ENCODE peak calls at places on chromosomes 16 and 17, in four cellular contexts. One of them, this sample, is unnamed.

GRCh38 chr17:82295472-82295814 is 21.9 kb upstream of the CSNK1D start:
- DNase-seq in transverse colon: no peak
- DNase-seq in natural killer cell treated with Interleukin-12 subunit alpha and Interleukin-12 subunit beta and Interleukin-15 and Interleukin-18, amount 100 ng/mL, for 72 hours: no peak
- DNase-seq in stimulated activated CD4-positive, alpha-beta T cell treated with anti-CD3 and anti-CD28 coated beads, Interleukin-2, amount 100 ng/mL, for 48 hours: no peak
- DNase-seq in this sample: no peak

GRCh38 chr16:7025616-7026190 is 306.9 kb upstream of the RBFOX1 start:
- DNase-seq in transverse colon: peak
- DNase-seq in natural killer cell treated with Interleukin-12 subunit alpha and Interleukin-12 subunit beta and Interleukin-15 and Interleukin-18, amount 100 ng/mL, for 72 hours: no peak
- DNase-seq in stimulated activated CD4-positive, alpha-beta T cell treated with anti-CD3 and anti-CD28 coated beads, Interleukin-2, amount 100 ng/mL, for 48 hours: peak
- DNase-seq in this sample: peak

GRCh38 chr17:43570518-43570928 is 24.4 kb upstream of the ETV4 start:
- DNase-seq in transverse colon: no peak
- DNase-seq in natural killer cell treated with Interleukin-12 subunit alpha and Interleukin-12 subunit beta and Interleukin-15 and Interleukin-18, amount 100 ng/mL, for 72 hours: no peak
- DNase-seq in stimulated activated CD4-positive, alpha-beta T cell treated with anti-CD3 and anti-CD28 coated beads, Interleukin-2, amount 100 ng/mL, for 48 hours: no peak
- DNase-seq in this sample: no peak

GRCh38 chr16:3056336-3057180 is 8.9 kb upstream of the IL32 start:
- DNase-seq in transverse colon: no peak
- DNase-seq in natural killer cell treated with Interleukin-12 subunit alpha and Interleukin-12 subunit beta and Interleukin-15 and Interleukin-18, amount 100 ng/mL, for 72 hours: no peak
- DNase-seq in stimulated activated CD4-positive, alpha-beta T cell treated with anti-CD3 and anti-CD28 coated beads, Interleukin-2, amount 100 ng/mL, for 48 hours: no peak
- DNase-seq in this sample: no peak

GRCh38 chr17:10681866-10682446 is 15.4 kb downstream of the SCO1 start:
- DNase-seq in transverse colon: no peak
- DNase-seq in natural killer cell treated with Interleukin-12 subunit alpha and Interleukin-12 subunit beta and Interleukin-15 and Interleukin-18, amount 100 ng/mL, for 72 hours: no peak
- DNase-seq in stimulated activated CD4-positive, alpha-beta T cell treated with anti-CD3 and anti-CD28 coated beads, Interleukin-2, amount 100 ng/mL, for 48 hours: no peak
- DNase-seq in this sample: no peak

GRCh38 chr17:80106751-80107150 is 5.4 kb downstream of the GAA start:
- DNase-seq in transverse colon: no peak
- DNase-seq in natural killer cell treated with Interleukin-12 subunit alpha and Interleukin-12 subunit beta and Interleukin-15 and Interleukin-18, amount 100 ng/mL, for 72 hours: no peak
- DNase-seq in stimulated activated CD4-positive, alpha-beta T cell treated with anti-CD3 and anti-CD28 coated beads, Interleukin-2, amount 100 ng/mL, for 48 hours: no peak
- DNase-seq in this sample: no peak

GRCh38 chr17:70913086-70913485 is 743.8 kb downstream of the KCNJ2 start:
- DNase-seq in transverse colon: no peak
- DNase-seq in natural killer cell treated with Interleukin-12 subunit alpha and Interleukin-12 subunit beta and Interleukin-15 and Interleukin-18, amount 100 ng/mL, for 72 hours: no peak
- DNase-seq in stimulated activated CD4-positive, alpha-beta T cell treated with anti-CD3 and anti-CD28 coated beads, Interleukin-2, amount 100 ng/mL, for 48 hours: no peak
- DNase-seq in this sample: no peak

GRCh38 chr16:11806721-11807120 is 9.7 kb upstream of the ZC3H7A start:
- DNase-seq in transverse colon: no peak
- DNase-seq in natural killer cell treated with Interleukin-12 subunit alpha and Interleukin-12 subunit beta and Interleukin-15 and Interleukin-18, amount 100 ng/mL, for 72 hours: peak
- DNase-seq in stimulated activated CD4-positive, alpha-beta T cell treated with anti-CD3 and anti-CD28 coated beads, Interleukin-2, amount 100 ng/mL, for 48 hours: no peak
- DNase-seq in this sample: no peak

GRCh38 chr16:86074651-86075487 is 175.9 kb downstream of the IRF8 start:
- DNase-seq in transverse colon: peak
- DNase-seq in natural killer cell treated with Interleukin-12 subunit alpha and Interleukin-12 subunit beta and Interleukin-15 and Interleukin-18, amount 100 ng/mL, for 72 hours: peak
- DNase-seq in stimulated activated CD4-positive, alpha-beta T cell treated with anti-CD3 and anti-CD28 coated beads, Interleukin-2, amount 100 ng/mL, for 48 hours: no peak
- DNase-seq in this sample: no peak

This sample was measured in Panc1.